ENCODE peak calls at places on chromosome 7, in five cellular contexts. A is SHP77, N is endodermal cell, P is NCI-H2081, K is HuH-7.5. Z is an unnamed sample.

GRCh38 chr7:124457841-124458240 is 307.8 kb downstream of the GPR37 start:
- DNase-seq in A (no peak), N (no peak), P (no peak), K (no peak), Z (no peak)

GRCh38 chr7:139639563-139639962 is 116.1 kb downstream of the CLEC2L start:
- DNase-seq in A (no peak), N (no peak), P (no peak), K (no peak), Z (no peak)

GRCh38 chr7:138154646-138155045 is 78.4 kb downstream of the AKR1D1 start:
- DNase-seq in A (no peak), N (no peak), P (no peak), K (no peak), Z (no peak)

GRCh38 chr7:123534383-123535260 is at the start of gene IQUB:
- DNase-seq in A (peak; percentile 93), N (peak; percentile 99), P (peak; percentile 99), K (peak; percentile 94), Z (peak; percentile 96)

GRCh38 chr7:45893374-45893995 is 5.2 kb downstream of the IGFBP1 start:
- DNase-seq in A (no peak), N (no peak), P (no peak), K (no peak), Z (no peak)

GRCh38 chr7:71077743-71078476 is 54.0 kb upstream of the GALNT17 start:
- DNase-seq in A (no peak), N (no peak), P (no peak), K (no peak), Z (no peak)

GRCh38 chr7:83149466-83149865 is 13.2 kb downstream of the PCLO start:
- DNase-seq in A (no peak), N (no peak), P (no peak), K (no peak), Z (no peak)

GRCh38 chr7:69256634-69257081 is 341.6 kb upstream of the AUTS2 start:
- DNase-seq in A (peak; percentile 58), N (no peak), P (no peak), K (no peak), Z (no peak)

GRCh38 chr7:78326870-78327269 is 528.3 kb downstream of the PHTF2 start:
- DNase-seq in A (peak; percentile 46), N (no peak), P (no peak), K (no peak), Z (no peak)